ENCODE peak calls at places on chromosomes 2 and 18, in five cellular contexts. N, D, E, U and Q are unnamed samples.

GRCh38 chr2:241014224-241014623 is 15.8 kb downstream of the SNED1 start:
- DNase-seq in N (no peak), D (no peak), E (no peak), U (no peak), Q (no peak)

GRCh38 chr2:238929242-238930081 is 81.6 kb downstream of the TWIST2 start:
- DNase-seq in N (no peak), D (no peak), E (no peak), U (peak), Q (no peak)

GRCh38 chr2:229802785-229803184 is 88.4 kb upstream of the DNER start:
- DNase-seq in N (no peak), D (no peak), E (no peak), U (no peak), Q (no peak)

GRCh38 chr18:37254256-37254880 is 311.2 kb downstream of the CELF4 start:
- DNase-seq in N (no peak), D (no peak), E (no peak), U (no peak), Q (no peak)

GRCh38 chr18:50653402-50654093 is 93.7 kb downstream of the MAPK4 start:
- DNase-seq in N (no peak), D (no peak), E (no peak), U (peak), Q (no peak)

GRCh38 chr2:178241852-178242551 is 47.7 kb downstream of the OSBPL6 start:
- DNase-seq in N (no peak), D (no peak), E (peak), U (peak), Q (no peak)

GRCh38 chr2:153311432-153311831 is 167.1 kb downstream of the RPRM start:
- DNase-seq in N (no peak), D (no peak), E (no peak), U (no peak), Q (no peak)

GRCh38 chr18:13221821-13222220 is 3.3 kb downstream of the LDLRAD4 start:
- DNase-seq in N (no peak), D (no peak), E (no peak), U (peak), Q (no peak)

GRCh38 chr18:65257157-65257556 is 493.7 kb upstream of the CDH7 start:
- DNase-seq in N (peak), D (no peak), E (no peak), U (no peak), Q (no peak)

GRCh38 chr18:76364282-76365259 is 130.5 kb downstream of the ZNF516 start:
- DNase-seq in N (no peak), D (no peak), E (no peak), U (no peak), Q (peak)

GRCh38 chr2:74201596-74201995 is 3.2 kb downstream of the MTHFD2 start:
- DNase-seq in N (no peak), D (no peak), E (no peak), U (no peak), Q (no peak)